ENCODE peak calls at places on chromosomes 12 and 14, in four cellular contexts. F is esophagus squamous epithelium, Q is HCT116, I is NB4. Z is an unnamed sample.

GRCh38 chr14:35847636-35848035 is 21.5 kb downstream of the BRMS1L start:
- DNase-seq in F (no peak), Q (no peak), I (no peak), Z (no peak)

GRCh38 chr12:6226002-6226700 is 26.0 kb downstream of the CD9 start:
- DNase-seq in F (no peak), Q (no peak), I (peak), Z (peak)

GRCh38 chr14:67837011-67837624 is 17.5 kb downstream of the RAD51B start:
- DNase-seq in F (no peak), Q (peak), I (peak), Z (peak)

GRCh38 chr14:48563465-48563864 is 888.1 kb upstream of the MDGA2 start:
- DNase-seq in F (no peak), Q (peak), I (no peak), Z (no peak)

GRCh38 chr12:57476162-57476992 is 3.3 kb downstream of the ARHGAP9 start:
- DNase-seq in F (no peak), Q (no peak), I (peak), Z (no peak)

GRCh38 chr12:55727643-55728184 is 1.1 kb downstream of the CD63 start:
- DNase-seq in F (no peak), Q (no peak), I (peak), Z (peak)

GRCh38 chr12:29164477-29165163 is 15.5 kb downstream of the FAR2 start:
- DNase-seq in F (no peak), Q (no peak), I (peak), Z (no peak)

GRCh38 chr14:103000291-103000921 is 56.9 kb downstream of the CDC42BPB start:
- DNase-seq in F (no peak), Q (no peak), I (no peak), Z (no peak)

GRCh38 chr14:96249016-96249415 is 7.0 kb upstream of the BDKRB1 start:
- DNase-seq in F (no peak), Q (no peak), I (peak), Z (no peak)

GRCh38 chr12:51828951-51829581 is 19.5 kb downstream of the FIGNL2 start:
- DNase-seq in F (no peak), Q (no peak), I (no peak), Z (no peak)

GRCh38 chr14:23640524-23641141 is 4.5 kb downstream of the DHRS2 start:
- DNase-seq in F (no peak), Q (no peak), I (no peak), Z (peak)

GRCh38 chr12:80509781-80510556 is 65.9 kb downstream of the PTPRQ start:
- DNase-seq in F (no peak), Q (no peak), I (no peak), Z (no peak)

GRCh38 chr12:121538699-121539061 is 42.1 kb downstream of the KDM2B start:
- DNase-seq in F (no peak), Q (peak), I (no peak), Z (no peak)

GRCh38 chr14:104808456-104808855 is 7.6 kb downstream of the ZBTB42 start:
- DNase-seq in F (no peak), Q (no peak), I (no peak), Z (no peak)

GRCh38 chr12:112013601-112014402 is 576 bp downstream of the ERP29 start:
- DNase-seq in F (no peak), Q (peak), I (peak), Z (no peak)

GRCh38 chr12:65818454-65819382 is 5.6 kb upstream of the HMGA2 start:
- DNase-seq in F (no peak), Q (peak), I (no peak), Z (no peak)

DNA sequence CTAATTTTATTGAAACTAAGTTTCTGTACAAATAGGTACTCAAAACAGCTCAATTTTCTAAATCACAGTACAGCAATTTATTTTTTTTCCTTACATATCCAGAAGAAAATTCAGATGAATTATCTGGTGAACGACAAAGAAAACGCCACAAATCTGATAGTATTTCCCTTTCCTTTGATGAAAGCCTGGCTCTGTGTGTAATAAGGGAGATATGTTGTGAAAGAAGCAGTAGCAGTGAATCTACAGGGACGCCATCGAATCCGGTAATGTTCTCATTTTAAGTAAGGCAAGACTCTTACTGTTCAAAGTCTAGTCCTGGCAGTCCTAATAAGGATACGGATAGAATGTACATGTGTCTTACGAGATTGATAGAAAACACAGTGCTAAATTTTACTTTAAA is 20.7 kb downstream of the MDM2 start:
- DNase-seq in F (no peak), Q (no peak), I (no peak), Z (no peak)
- TF ChIP-seq POLR2A in F (no peak), Q (no peak), I (no peak), Z (no peak)

GRCh38 chr14:90235179-90235976 is 21.0 kb upstream of the PSMC1 start:
- DNase-seq in F (no peak), Q (peak), I (peak), Z (no peak)
- TF ChIP-seq CTCF in F (peak), Q (peak), I (peak), Z (peak)

DNA sequence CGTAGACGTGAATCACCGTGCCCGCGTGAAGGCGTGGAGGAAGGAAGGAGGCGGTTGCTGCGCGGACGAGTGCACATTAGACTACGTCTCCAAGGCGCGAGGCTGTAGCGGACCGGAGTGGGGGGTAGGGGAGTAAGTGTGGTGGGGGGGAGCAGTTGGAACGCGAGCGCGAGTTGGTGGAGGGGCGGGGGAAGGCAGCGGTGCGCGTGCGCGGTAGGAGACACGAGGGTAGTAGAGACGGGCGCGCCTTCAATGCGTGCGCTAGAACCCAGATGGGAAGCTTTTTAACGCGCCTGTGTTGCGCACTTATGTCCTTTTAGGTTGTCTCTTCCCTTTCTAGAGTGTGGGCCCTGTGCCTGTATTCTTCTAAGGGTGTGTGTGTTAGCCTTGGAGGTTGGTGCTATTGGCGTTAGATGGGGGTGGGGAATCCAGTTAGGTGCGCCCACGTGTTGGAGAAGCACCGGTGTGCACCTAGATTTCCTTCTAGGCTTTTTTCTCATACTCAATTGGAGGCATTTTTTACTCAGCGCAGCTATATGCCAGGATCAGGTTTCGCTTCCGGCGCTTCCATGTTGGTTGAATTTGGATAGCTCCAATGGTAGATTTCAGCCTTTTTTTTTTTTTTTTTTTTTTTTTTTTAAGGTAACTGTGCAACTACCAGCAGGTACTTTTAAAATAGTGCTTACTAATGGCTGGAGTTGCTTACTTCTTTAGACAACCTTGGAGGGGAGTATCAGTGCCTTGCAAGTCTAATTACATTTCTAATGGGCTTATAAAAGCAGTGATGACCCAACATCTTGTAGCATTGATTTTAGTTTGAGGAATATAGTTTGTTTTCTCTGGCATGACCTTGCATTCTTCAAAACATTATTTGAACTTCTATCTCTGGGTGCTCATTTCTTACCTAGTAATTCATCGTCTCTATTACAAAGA is 820 bp downstream of the EIF4B start:
- DNase-seq in F (peak), Q (peak), I (peak), Z (peak)
- TF ChIP-seq POLR2A in F (no peak), Q (no peak), I (peak), Z (no peak)

GRCh38 chr12:122946690-122947271 is 19.5 kb downstream of the ABCB9 start:
- DNase-seq in F (peak), Q (peak), I (peak), Z (peak)
- TF ChIP-seq CTCF in F (peak), Q (peak), I (peak), Z (peak)

DNA sequence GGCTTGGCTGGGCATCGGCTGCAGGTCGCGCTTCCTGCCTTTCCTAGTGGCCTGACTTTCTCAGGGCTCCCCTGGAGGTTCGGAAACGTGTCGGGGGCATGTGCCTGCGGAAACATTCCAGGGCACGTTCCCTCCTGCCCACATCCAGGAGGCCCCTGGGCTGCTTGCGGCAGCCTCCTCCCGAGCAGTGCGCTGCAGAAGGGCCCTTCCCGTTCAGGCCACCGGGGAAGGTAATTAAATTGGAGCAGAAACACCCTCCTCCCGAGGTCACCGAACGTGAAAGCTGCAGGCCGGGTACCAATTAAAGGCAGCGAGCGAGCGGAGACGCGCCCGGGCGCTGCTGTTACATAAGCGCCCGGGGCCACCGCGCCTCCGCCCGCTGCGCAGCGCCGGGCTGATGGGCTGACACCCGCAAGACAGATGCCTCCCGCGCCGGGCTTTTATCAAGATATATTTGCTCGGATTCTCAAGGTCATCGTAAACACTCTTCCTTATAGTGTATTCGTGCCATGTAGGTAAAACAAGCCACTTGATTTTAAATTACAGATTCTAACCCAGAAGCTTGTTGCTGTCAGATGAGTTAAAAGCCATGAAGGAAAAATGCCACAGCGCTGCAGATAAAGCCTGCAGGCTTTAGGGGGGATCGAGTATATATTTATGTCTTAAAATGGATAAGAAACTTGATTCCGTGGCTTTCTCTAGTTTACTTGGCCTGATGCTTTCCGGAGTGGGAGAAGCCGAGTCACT is 31.4 kb downstream of the SSPN start:
- DNase-seq in F (no peak), Q (no peak), I (peak), Z (no peak)
- TF ChIP-seq POLR2A in F (no peak), Q (no peak), I (no peak), Z (no peak)

GRCh38 chr12:3792623-3793288 is 39.8 kb upstream of the CRACR2A start:
- DNase-seq in F (no peak), Q (no peak), I (no peak), Z (no peak)

GRCh38 chr12:3791475-3791874 is 38.6 kb upstream of the CRACR2A start:
- DNase-seq in F (no peak), Q (no peak), I (no peak), Z (no peak)

GRCh38 chr12:3795096-3795799 is 42.3 kb upstream of the CRACR2A start:
- DNase-seq in F (no peak), Q (no peak), I (no peak), Z (no peak)

GRCh38 chr12:3795800-3796133 is 42.9 kb upstream of the CRACR2A start:
- DNase-seq in F (no peak), Q (no peak), I (no peak), Z (no peak)

DNA sequence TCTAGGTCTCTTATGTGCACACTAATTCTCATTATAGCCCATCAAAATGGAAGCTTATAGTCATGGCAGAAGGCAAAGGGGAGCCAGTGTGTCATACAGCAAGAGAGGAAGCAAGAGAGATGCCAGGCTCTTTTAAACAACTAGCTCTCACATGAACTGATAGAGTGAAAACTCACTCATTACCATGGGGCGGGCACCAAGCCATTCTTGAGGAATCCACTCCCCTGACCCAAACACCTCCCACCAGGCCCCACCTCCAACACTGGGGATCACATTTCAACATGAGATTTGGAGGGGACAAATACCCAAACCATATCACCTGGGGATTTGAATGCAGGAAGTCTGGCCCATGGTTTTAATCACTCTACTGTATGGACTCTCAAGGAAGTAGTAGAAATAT is 36.9 kb upstream of the CRACR2A start:
- DNase-seq in F (no peak), Q (no peak), I (no peak), Z (no peak)
- TF ChIP-seq CTCF in F (no peak), Q (no peak), I (no peak), Z (no peak)

GRCh38 chr12:128806573-128806972 is 17.2 kb downstream of the SLC15A4 start:
- DNase-seq in F (no peak), Q (no peak), I (no peak), Z (no peak)
- TF ChIP-seq POLR2A in F (no peak), Q (no peak), I (no peak), Z (no peak)

DNA sequence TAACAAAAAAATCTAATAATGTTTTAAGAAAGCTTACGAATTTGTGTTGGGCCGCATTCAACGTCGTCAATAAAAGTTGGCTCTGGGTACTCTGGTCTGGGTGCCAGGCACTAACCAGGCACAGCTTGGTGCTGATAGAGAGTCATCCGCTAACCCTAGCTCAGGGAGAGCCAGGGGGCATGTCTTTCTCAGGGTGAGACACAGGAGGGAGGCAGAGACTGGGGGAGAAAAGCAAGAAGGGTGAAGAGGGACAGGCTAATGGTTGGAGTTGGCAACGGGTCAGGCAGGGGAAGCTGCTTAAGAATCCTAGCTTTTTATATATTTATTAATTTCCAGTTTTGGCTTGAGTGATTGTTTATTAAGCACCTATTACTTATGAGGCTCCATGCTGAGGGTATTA is 105.0 kb downstream of the CMKLR1 start:
- DNase-seq in F (no peak), Q (no peak), I (peak), Z (no peak)
- TF ChIP-seq CTCF in F (peak), Q (no peak), I (peak), Z (no peak)

DNA sequence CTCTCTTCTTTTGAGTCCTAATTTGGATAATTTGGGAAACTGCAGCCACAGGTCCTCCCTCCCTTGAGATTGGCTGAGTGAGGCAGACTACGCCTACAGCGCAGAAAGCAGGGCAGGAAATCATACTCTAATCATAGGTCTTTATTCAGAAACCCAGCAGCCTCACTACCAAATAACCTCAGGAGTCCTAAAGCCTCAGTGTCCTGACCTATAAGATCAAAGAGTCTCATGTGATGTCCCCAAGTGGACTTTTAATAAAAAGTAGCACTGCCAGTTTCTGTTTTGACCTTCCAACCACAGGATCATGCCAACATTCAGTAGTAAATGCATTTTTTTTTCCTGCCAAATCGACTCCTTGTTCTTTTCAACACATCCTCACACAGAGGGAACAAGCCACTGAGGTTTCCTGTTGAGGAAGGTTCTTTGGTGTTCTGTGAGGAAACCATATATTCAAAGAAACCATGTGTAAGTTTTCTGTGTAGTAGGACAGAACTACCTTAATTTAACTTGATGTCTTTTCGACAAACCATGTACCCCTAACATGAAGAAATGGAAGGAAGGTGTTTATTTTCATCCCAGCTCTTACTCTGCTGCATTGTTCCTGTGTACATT is 72.2 kb downstream of the VCPKMT start:
- DNase-seq in F (no peak), Q (no peak), I (no peak), Z (no peak)
- TF ChIP-seq POLR2A in F (no peak), Q (no peak), I (no peak), Z (no peak)